ENCODE peak calls at places on chromosomes 7 and 10, in four cellular contexts. A, R, P and C are unnamed samples.

GRCh38 chr10:22246680-22247391 is 29.0 kb upstream of the EBLN1 start:
- DNase-seq in R (peak; percentile 86), P (no peak), A (no peak), C (no peak)

GRCh38 chr7:131525820-131526219 is 30.6 kb downstream of the PODXL start:
- DNase-seq in P (no peak), A (no peak), R (peak; percentile 61), C (no peak)

GRCh38 chr7:67595421-67595820 is 598.8 kb downstream of the TYW1 start:
- DNase-seq in P (no peak), A (no peak), R (no peak), C (no peak)

GRCh38 chr10:24730811-24731210 is 7.1 kb upstream of the ARHGAP21 start:
- DNase-seq in R (no peak), A (no peak), P (no peak), C (no peak)

GRCh38 chr7:127900116-127900515 is 131.1 kb downstream of the LRRC4 start:
- DNase-seq in A (no peak), R (no peak), P (no peak), C (no peak)

GRCh38 chr7:155722936-155723335 is 78.5 kb downstream of the RBM33 start:
- DNase-seq in R (no peak), A (no peak), P (no peak), C (no peak)

GRCh38 chr7:48083114-48083830 is 5.8 kb upstream of the UPP1 start:
- DNase-seq in P (no peak), R (no peak), A (no peak), C (no peak)

GRCh38 chr10:110679633-110680472 is 35.7 kb downstream of the RBM20 start:
- DNase-seq in A (no peak), P (no peak), R (no peak), C (no peak)

DNA sequence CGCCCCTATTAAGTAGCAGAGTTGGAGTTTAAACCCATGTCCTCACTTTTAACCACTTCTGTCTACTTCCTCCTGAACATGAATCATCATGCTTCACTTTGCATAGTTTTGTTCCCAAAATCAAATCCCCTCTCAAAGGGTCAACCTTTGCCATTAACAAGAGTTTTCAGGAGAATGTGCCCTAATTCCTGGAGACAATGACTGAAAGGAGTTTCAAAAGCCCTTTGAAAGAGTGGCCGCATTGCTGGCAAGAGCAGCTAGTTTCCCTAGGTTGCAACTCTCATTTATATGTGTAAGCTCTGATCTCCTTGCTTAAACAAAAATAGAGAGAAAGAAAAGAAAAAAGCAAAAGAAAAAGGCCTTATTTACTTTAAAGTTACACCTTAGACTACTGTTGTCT is 9.2 kb downstream of the LGI1 start:
- DNase-seq in P (no peak), A (no peak), R (no peak), C (no peak)
- H3K27ac ChIP-seq in P (no peak overlapping the region), A (no peak overlapping the region), R (no peak overlapping the region), C (no peak overlapping the region)

GRCh38 chr10:117005454-117006055 is 568 bp upstream of the SHTN1 start:
- DNase-seq in A (no peak), P (no peak), R (peak; percentile 17), C (peak; percentile 15)
- H3K4me3 ChIP-seq in A (peak overlapping the region; percentile 65), P (peak overlapping the region; percentile 57), R (peak overlapping the region; percentile 84), C (peak overlapping the region; percentile 84)

GRCh38 chr7:5528815-5529442 is 105.3 kb upstream of the TNRC18 start:
- DNase-seq in A (no peak), P (peak; percentile 84), R (no peak), C (no peak)
- TF ChIP-seq POLR2AphosphoS5 in A (no peak), P (peak; percentile 5), R (peak; percentile 25), C (no peak)

GRCh38 chr7:50962281-50962883 is 179.7 kb upstream of the GRB10 start:
- DNase-seq in R (no peak), A (no peak), P (no peak), C (no peak)
- H3K27ac ChIP-seq in R (no peak overlapping the region), A (no peak overlapping the region), P (no peak overlapping the region), C (no peak overlapping the region)